ENCODE peak calls at places on chromosome 11, in five cellular contexts. W is IMR-90, N is D721Med, D is brain microvascular endothelial cell, O is SK-MEL-5. Z is an unnamed sample.

GRCh38 chr11:119673389-119674336 is 55.3 kb downstream of the NECTIN1 start:
- DNase-seq in D (no peak), N (no peak), W (no peak), O (no peak), Z (no peak)

GRCh38 chr11:1103401-1104360 is 29.0 kb downstream of the MUC2 start:
- DNase-seq in W (no peak), O (no peak), N (no peak), D (no peak), Z (no peak)

GRCh38 chr11:76987203-76987602 is 47.0 kb upstream of the B3GNT6 start:
- DNase-seq in D (no peak), W (no peak), O (no peak), N (no peak), Z (no peak)

GRCh38 chr11:129045150-129045549 is 102.5 kb upstream of the TP53AIP1 start:
- DNase-seq in O (no peak), W (no peak), N (no peak), D (no peak), Z (no peak)

GRCh38 chr11:121452609-121453150 is at the start of gene SORL1-AS1:
- DNase-seq in D (no peak), N (no peak), O (no peak), W (peak), Z (no peak)

GRCh38 chr11:36409152-36409713 is 100.8 kb downstream of the TRAF6 start:
- DNase-seq in N (no peak), D (peak), W (peak), O (no peak), Z (no peak)

GRCh38 chr11:128315933-128316332 is 271.4 kb downstream of the ETS1 start:
- DNase-seq in D (no peak), O (no peak), N (no peak), W (no peak), Z (no peak)

GRCh38 chr11:19345848-19346681 is 105.3 kb upstream of the E2F8 start:
- DNase-seq in D (no peak), W (no peak), N (peak), O (no peak), Z (peak)

GRCh38 chr11:62588966-62589637 is 2.2 kb downstream of the TUT1 start:
- DNase-seq in O (no peak), W (no peak), N (no peak), D (peak), Z (peak)

GRCh38 chr11:7493670-7494069 is 8.4 kb downstream of the OLFML1 start:
- DNase-seq in D (no peak), O (no peak), N (no peak), W (no peak), Z (no peak)

GRCh38 chr11:37322333-37323194 is 724.5 kb upstream of the RAG2 start:
- DNase-seq in N (no peak), O (peak), D (no peak), W (no peak), Z (no peak)

GRCh38 chr11:132256621-132257227 is 886.3 kb downstream of the NTM start:
- DNase-seq in W (no peak), N (no peak), D (no peak), O (no peak), Z (no peak)

GRCh38 chr11:62911137-62912130 is 9.7 kb downstream of the CHRM1 start:
- DNase-seq in N (no peak), W (no peak), D (no peak), O (no peak), Z (no peak)

GRCh38 chr11:35407041-35407440 is 12.3 kb downstream of the SLC1A2 start:
- DNase-seq in D (no peak), O (no peak), W (no peak), N (no peak), Z (no peak)

GRCh38 chr11:108009497-108010360 is 1.0 kb downstream of the CUL5 start:
- DNase-seq in O (no peak), N (no peak), D (peak), W (no peak), Z (peak)

GRCh38 chr11:17476317-17477083 is at the start of gene ABCC8:
- DNase-seq in O (no peak), W (no peak), D (no peak), N (peak), Z (no peak)

GRCh38 chr11:93849751-93850584 is 450 bp downstream of the VSTM5 start:
- DNase-seq in W (no peak), D (no peak), N (no peak), O (no peak), Z (peak)

GRCh38 chr11:130051077-130051476 is 18.6 kb upstream of the APLP2 start:
- DNase-seq in N (no peak), O (no peak), D (no peak), W (peak), Z (no peak)

GRCh38 chr11:7143908-7144307 is 55.1 kb downstream of the RBMXL2 start:
- DNase-seq in W (peak), D (no peak), O (peak), N (no peak), Z (peak)

GRCh38 chr11:68889948-68890446 is 13.6 kb downstream of the MRPL21 start:
- DNase-seq in N (no peak), D (peak), W (peak), O (peak), Z (peak)

GRCh38 chr11:376531-377173 is 7.4 kb downstream of the B4GALNT4 start:
- DNase-seq in N (no peak), O (no peak), W (no peak), D (no peak), Z (no peak)

GRCh38 chr11:69531717-69532088 is 50.2 kb downstream of the LINC01488 start:
- DNase-seq in N (no peak), W (no peak), O (no peak), D (no peak), Z (no peak)

GRCh38 chr11:86497310-86497709 is 122.6 kb downstream of the CCDC81 start:
- DNase-seq in W (peak), D (peak), O (no peak), N (no peak), Z (no peak)

GRCh38 chr11:66289548-66290331 is 797 bp upstream of the YIF1A start:
- DNase-seq in N (no peak), O (no peak), D (no peak), W (no peak), Z (peak)

GRCh38 chr11:130118165-130118564 is 41.4 kb upstream of the ST14 start:
- DNase-seq in N (no peak), D (no peak), O (no peak), W (no peak), Z (no peak)

GRCh38 chr11:69878927-69879733 is 59.9 kb upstream of the FGF3 start:
- DNase-seq in D (no peak), N (no peak), O (no peak), W (no peak), Z (no peak)

GRCh38 chr11:3824714-3825472 is 15.9 kb downstream of the RHOG start:
- DNase-seq in D (peak), N (no peak), W (no peak), O (peak), Z (peak)

GRCh38 chr11:73384871-73385692 is 8.9 kb downstream of the RELT start:
- DNase-seq in O (no peak), W (no peak), D (no peak), N (no peak), Z (no peak)

GRCh38 chr11:9613830-9614762 is 40.6 kb downstream of the WEE1 start:
- DNase-seq in N (peak), W (peak), O (peak), D (peak), Z (peak)

GRCh38 chr11:30285416-30286121 is 37.3 kb upstream of the ARL14EP start:
- DNase-seq in W (no peak), O (no peak), D (peak), N (no peak), Z (no peak)

GRCh38 chr11:34182921-34183685 is 77.7 kb downstream of the NAT10 start:
- DNase-seq in N (no peak), D (no peak), O (no peak), W (no peak), Z (no peak)

GRCh38 chr11:1556278-1557167 is 15.5 kb downstream of the DUSP8 start:
- DNase-seq in N (no peak), W (no peak), O (no peak), D (no peak), Z (no peak)

GRCh38 chr11:47518212-47518959 is 34.5 kb downstream of the CELF1 start:
- DNase-seq in D (no peak), O (no peak), N (no peak), W (no peak), Z (no peak)

Z was measured in Daoy.